ENCODE peak calls at places on chromosome 6, in five cellular contexts. Z, G, D, C and P are unnamed samples.

GRCh38 chr6:108260126-108260808 is 573 bp downstream of the SNX3 start:
- DNase-seq in C (no peak), D (peak), Z (peak), G (peak), P (peak)

GRCh38 chr6:17120019-17120418 is 18.2 kb downstream of the STMND1 start:
- DNase-seq in Z (no peak), D (no peak), G (no peak), C (no peak), P (no peak)

GRCh38 chr6:28225056-28225834 is at the start of gene ZSCAN9:
- DNase-seq in Z (peak), C (peak), G (peak), D (peak), P (peak)

GRCh38 chr6:26195376-26195923 is 108.2 kb downstream of the HFE start:
- DNase-seq in C (peak), Z (peak), D (peak), G (no peak), P (peak)

GRCh38 chr6:4567141-4567540 is 209.1 kb upstream of the CDYL start:
- DNase-seq in C (no peak), G (no peak), D (no peak), Z (no peak), P (no peak)

GRCh38 chr6:35817515-35817914 is 12.4 kb downstream of the LHFPL5 start:
- DNase-seq in G (no peak), D (no peak), Z (no peak), C (no peak), P (no peak)

GRCh38 chr6:125732398-125732797 is 17.0 kb upstream of the HEY2 start:
- DNase-seq in Z (no peak), C (no peak), D (no peak), G (no peak), P (no peak)

GRCh38 chr6:55578537-55579363 is at the start of gene HMGCLL1:
- DNase-seq in Z (no peak), C (no peak), G (peak), D (no peak), P (peak)

GRCh38 chr6:121592955-121593665 is 157.7 kb downstream of the GJA1 start:
- DNase-seq in C (no peak), Z (no peak), G (no peak), D (no peak), P (no peak)

GRCh38 chr6:27250955-27251671 is 3.6 kb downstream of the PRSS16 start:
- DNase-seq in C (no peak), Z (peak), G (peak), D (peak), P (peak)

GRCh38 chr6:33738153-33738552 is 8.6 kb downstream of the IP6K3 start:
- DNase-seq in Z (no peak), D (no peak), G (no peak), C (no peak), P (no peak)

GRCh38 chr6:77837034-77837784 is 184.4 kb downstream of the MEI4 start:
- DNase-seq in G (no peak), C (no peak), D (no peak), Z (no peak), P (no peak)

GRCh38 chr6:38012573-38012972 is 193.0 kb downstream of the ZFAND3 start:
- DNase-seq in C (peak), G (peak), D (no peak), Z (peak), P (peak)

GRCh38 chr6:28771401-28772267 is 152.2 kb downstream of the TRIM27 start:
- DNase-seq in Z (peak), D (no peak), G (peak), C (no peak), P (peak)

GRCh38 chr6:96784650-96785049 is 52.6 kb downstream of the GPR63 start:
- DNase-seq in D (no peak), C (no peak), Z (no peak), G (no peak), P (no peak)

GRCh38 chr6:3566812-3567211 is 110.0 kb upstream of the SLC22A23 start:
- DNase-seq in G (no peak), Z (no peak), C (no peak), D (no peak), P (no peak)

GRCh38 chr6:26493258-26493657 is 6.8 kb upstream of the BTN1A1 start:
- DNase-seq in C (peak), G (no peak), D (no peak), Z (peak), P (peak)

GRCh38 chr6:134466751-134467525 is 149.0 kb upstream of the SGK1 start:
- DNase-seq in C (peak), G (no peak), Z (no peak), D (no peak), P (no peak)

GRCh38 chr6:134458857-134459657 is 141.1 kb upstream of the SGK1 start:
- DNase-seq in D (no peak), Z (no peak), G (no peak), C (no peak), P (no peak)

GRCh38 chr6:134470090-134470975 is 152.4 kb upstream of the SGK1 start:
- DNase-seq in G (no peak), D (no peak), C (no peak), Z (no peak), P (no peak)

GRCh38 chr6:134468633-134469032 is 150.7 kb upstream of the SGK1 start:
- DNase-seq in G (no peak), D (no peak), Z (no peak), C (no peak), P (no peak)

GRCh38 chr6:134464690-134465411 is 146.9 kb upstream of the SGK1 start:
- DNase-seq in D (no peak), C (no peak), Z (no peak), G (no peak), P (peak)
- TF ChIP-seq CREB1 in D (no peak), C (no peak), Z (no peak), G (no peak), P (no peak)

GRCh38 chr6:31620586-31621319 is at the start of gene PRRC2A:
- DNase-seq in D (no peak), C (no peak), G (peak), Z (peak), P (peak)
- TF ChIP-seq CREB1 in D (no peak), C (no peak), G (no peak), Z (no peak), P (no peak)

GRCh38 chr6:169223006-169223405 is 30.6 kb downstream of the THBS2 start:
- DNase-seq in G (no peak), D (no peak), C (no peak), Z (no peak), P (no peak)
- TF ChIP-seq CREB1 in G (no peak), D (no peak), C (no peak), Z (no peak), P (no peak)

GRCh38 chr6:132887204-132887603 is 72.8 kb downstream of the RPS12 start:
- DNase-seq in D (no peak), Z (no peak), C (no peak), G (no peak), P (no peak)
- TF ChIP-seq CREB1 in D (no peak), Z (no peak), C (no peak), G (no peak), P (no peak)

GRCh38 chr6:161458199-161458598 is 184.3 kb upstream of the AGPAT4 start:
- DNase-seq in Z (no peak), D (no peak), G (no peak), C (no peak), P (no peak)

GRCh38 chr6:161462148-161462547 is 188.3 kb upstream of the AGPAT4 start:
- DNase-seq in D (no peak), Z (no peak), C (no peak), G (no peak), P (no peak)

GRCh38 chr6:161465403-161465802 is 191.5 kb upstream of the AGPAT4 start:
- DNase-seq in G (no peak), C (no peak), Z (no peak), D (no peak), P (no peak)

GRCh38 chr6:161459008-161459407 is 185.1 kb upstream of the AGPAT4 start:
- DNase-seq in C (no peak), G (no peak), D (no peak), Z (no peak), P (no peak)

DNA sequence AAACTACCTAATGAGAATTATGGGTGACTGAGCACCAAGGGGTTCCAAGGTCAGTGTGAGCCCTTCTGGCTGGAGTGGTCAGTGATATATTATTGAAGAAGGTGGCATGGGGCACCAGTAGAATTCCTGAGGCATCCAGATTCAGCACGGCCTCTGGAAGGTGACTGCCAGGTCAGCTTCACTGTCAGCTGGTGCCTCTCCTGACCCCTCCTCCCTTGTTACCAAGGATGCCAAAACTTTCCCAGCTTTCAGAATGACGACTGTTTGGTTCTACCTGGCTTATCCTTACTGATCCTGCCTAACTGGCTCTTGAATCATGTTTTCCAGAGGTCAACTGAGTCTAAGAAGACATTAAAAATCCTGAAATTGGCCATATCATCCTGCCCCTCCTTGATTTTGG is 189.2 kb upstream of the AGPAT4 start:
- DNase-seq in Z (no peak), D (no peak), C (no peak), G (no peak), P (no peak)
- TF ChIP-seq CREB1 in Z (no peak), D (no peak), C (no peak), G (no peak), P (no peak)

GRCh38 chr6:158255280-158255973 is 56.8 kb upstream of the TULP4 start:
- DNase-seq in D (no peak), C (no peak), Z (no peak), G (no peak), P (no peak)

GRCh38 chr6:158255974-158256601 is 56.2 kb upstream of the TULP4 start:
- DNase-seq in G (no peak), C (no peak), D (no peak), Z (no peak), P (peak)

GRCh38 chr6:158256746-158257424 is 55.4 kb upstream of the TULP4 start:
- DNase-seq in Z (no peak), C (no peak), D (no peak), G (no peak), P (no peak)

GRCh38 chr6:158251565-158251964 is 60.7 kb upstream of the TULP4 start:
- DNase-seq in C (no peak), D (no peak), Z (no peak), G (no peak), P (no peak)

GRCh38 chr6:158253248-158253647 is 59.0 kb upstream of the TULP4 start:
- DNase-seq in G (no peak), D (no peak), C (no peak), Z (no peak), P (no peak)
- TF ChIP-seq CREB1 in G (no peak), D (no peak), C (no peak), Z (no peak), P (no peak)